ENCODE peak calls at places on chromosome 6, in seven cellular contexts. R is tibial artery, G is GM06990, N is lower lobe of right lung, E is left lung, B is A549, X is fibroblast of lung. Q is an unnamed sample.
A peak's percentile ranks its signal among the peaks of the same experiment; 100 is the strongest.

GRCh38 chr6:155959898-155960297 is 504.3 kb upstream of the NOX3 start:
- DNase-seq in X (no peak), B (no peak), G (no peak), N (no peak), E (no peak), R (no peak), Q (no peak)

GRCh38 chr6:44009425-44010321 is 117.6 kb downstream of the MRPL14 start:
- DNase-seq in R (peak; percentile 16), X (peak; percentile 63), N (no peak), G (no peak), E (no peak), B (no peak), Q (no peak)

GRCh38 chr6:20811112-20811746 is 277.0 kb downstream of the CDKAL1 start:
- DNase-seq in R (no peak), E (no peak), N (no peak), B (peak; percentile 91), X (peak; percentile 100), G (no peak), Q (no peak)

GRCh38 chr6:48550607-48551006 is 439.6 kb upstream of the PTCHD4 start:
- DNase-seq in G (no peak), N (no peak), R (no peak), E (no peak), X (no peak), B (no peak), Q (no peak)

GRCh38 chr6:149964243-149965190 is 774 bp downstream of the ULBP1 start:
- DNase-seq in E (no peak), R (no peak), N (no peak), G (peak; percentile 37), B (no peak), X (peak; percentile 23), Q (no peak)

GRCh38 chr6:110618591-110619267 is 142.3 kb upstream of the SLC22A16 start:
- DNase-seq in N (no peak), E (no peak), X (no peak), G (no peak), R (no peak), B (peak; percentile 29), Q (no peak)

GRCh38 chr6:53544500-53545308 is at the start of gene GCLC:
- DNase-seq in N (peak; percentile 95), B (peak; percentile 94), R (peak; percentile 96), E (peak; percentile 96), X (peak; percentile 96), G (peak; percentile 96), Q (peak; percentile 90)

GRCh38 chr6:11974089-11974488 is 38.0 kb upstream of the HIVEP1 start:
- DNase-seq in E (no peak), N (no peak), G (no peak), X (peak; percentile 83), B (no peak), R (no peak), Q (no peak)

GRCh38 chr6:86856937-86857563 is 80.3 kb upstream of the HTR1E start:
- DNase-seq in N (no peak), E (no peak), R (no peak), X (peak; percentile 18), B (peak; percentile 25), G (no peak), Q (peak; percentile 56)

GRCh38 chr6:66808771-66809170 is 1101.7 kb upstream of the EYS start:
- DNase-seq in E (no peak), X (no peak), R (no peak), N (no peak), G (no peak), B (no peak), Q (no peak)

GRCh38 chr6:30206152-30206551 is 7.1 kb downstream of the TRIM26 start:
- DNase-seq in G (no peak), R (no peak), E (no peak), X (peak; percentile 29), N (no peak), B (no peak), Q (no peak)

GRCh38 chr6:93176070-93176469 is 243.3 kb downstream of the EPHA7 start:
- DNase-seq in X (no peak), E (no peak), B (no peak), R (no peak), N (no peak), G (no peak), Q (no peak)

GRCh38 chr6:155313602-155314091 is 637 bp downstream of the TFB1M start:
- DNase-seq in R (no peak), G (no peak), N (no peak), E (no peak), X (peak; percentile 10), B (peak; percentile 20), Q (no peak)

GRCh38 chr6:131916847-131917246 is 34.3 kb downstream of the CCN2 start:
- DNase-seq in N (no peak), X (peak; percentile 73), B (no peak), R (no peak), G (no peak), E (no peak), Q (no peak)

GRCh38 chr6:487956-488355 is 96.4 kb downstream of the IRF4 start:
- DNase-seq in X (no peak), G (no peak), E (peak; percentile 60), B (no peak), R (no peak), N (no peak), Q (no peak)

GRCh38 chr6:20211037-20211940 is 980 bp downstream of the MBOAT1 start:
- DNase-seq in E (no peak), G (no peak), R (no peak), N (no peak), B (peak; percentile 25), X (peak; percentile 22), Q (no peak)

GRCh38 chr6:4185419-4185818 is 50.0 kb upstream of the ECI2 start:
- DNase-seq in N (no peak), B (no peak), R (no peak), G (no peak), X (no peak), E (no peak), Q (no peak)

GRCh38 chr6:97591955-97592354 is 308.9 kb upstream of the MMS22L start:
- DNase-seq in N (no peak), X (no peak), B (no peak), E (no peak), G (no peak), R (no peak), Q (no peak)

GRCh38 chr6:29211488-29211887 is 40.8 kb downstream of the OR2J2 start:
- DNase-seq in X (no peak), B (no peak), N (no peak), E (no peak), R (no peak), G (no peak), Q (no peak)

GRCh38 chr6:154993026-154993425 is 2.1 kb upstream of the TIAM2 start:
- DNase-seq in R (no peak), G (no peak), E (no peak), X (no peak), B (peak; percentile 28), N (no peak), Q (no peak)

GRCh38 chr6:55437141-55437540 is 109.9 kb downstream of the GFRAL start:
- DNase-seq in N (no peak), G (no peak), X (no peak), B (no peak), E (no peak), R (no peak), Q (no peak)

DNA sequence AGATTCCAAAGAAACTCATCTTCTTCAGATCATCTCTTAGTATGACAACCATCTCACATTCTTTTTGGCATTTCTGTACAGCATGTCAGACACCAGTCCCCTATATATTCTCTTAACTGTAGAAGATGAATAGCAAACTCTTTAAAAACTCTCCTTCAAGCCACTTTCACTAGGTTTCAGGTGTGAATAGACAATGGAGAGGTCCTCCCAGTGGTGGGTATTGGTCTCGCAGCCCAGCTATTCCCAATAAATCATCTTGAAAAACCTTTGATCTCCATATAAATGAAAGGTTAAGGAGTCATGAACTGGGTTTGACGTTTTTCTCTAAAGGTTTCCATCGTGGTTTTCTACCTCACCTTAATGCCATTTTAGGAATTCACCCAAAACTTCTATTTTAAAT is 180.0 kb downstream of the GJA1 start:
- DNase-seq in R (no peak), E (no peak), B (peak; percentile 22), X (no peak), G (no peak), N (no peak), Q (no peak)
- TF ChIP-seq CTCF in R (no peak), E (no peak), B (no peak), X (no peak), G (no peak), N (no peak), Q (peak; percentile 46)

DNA sequence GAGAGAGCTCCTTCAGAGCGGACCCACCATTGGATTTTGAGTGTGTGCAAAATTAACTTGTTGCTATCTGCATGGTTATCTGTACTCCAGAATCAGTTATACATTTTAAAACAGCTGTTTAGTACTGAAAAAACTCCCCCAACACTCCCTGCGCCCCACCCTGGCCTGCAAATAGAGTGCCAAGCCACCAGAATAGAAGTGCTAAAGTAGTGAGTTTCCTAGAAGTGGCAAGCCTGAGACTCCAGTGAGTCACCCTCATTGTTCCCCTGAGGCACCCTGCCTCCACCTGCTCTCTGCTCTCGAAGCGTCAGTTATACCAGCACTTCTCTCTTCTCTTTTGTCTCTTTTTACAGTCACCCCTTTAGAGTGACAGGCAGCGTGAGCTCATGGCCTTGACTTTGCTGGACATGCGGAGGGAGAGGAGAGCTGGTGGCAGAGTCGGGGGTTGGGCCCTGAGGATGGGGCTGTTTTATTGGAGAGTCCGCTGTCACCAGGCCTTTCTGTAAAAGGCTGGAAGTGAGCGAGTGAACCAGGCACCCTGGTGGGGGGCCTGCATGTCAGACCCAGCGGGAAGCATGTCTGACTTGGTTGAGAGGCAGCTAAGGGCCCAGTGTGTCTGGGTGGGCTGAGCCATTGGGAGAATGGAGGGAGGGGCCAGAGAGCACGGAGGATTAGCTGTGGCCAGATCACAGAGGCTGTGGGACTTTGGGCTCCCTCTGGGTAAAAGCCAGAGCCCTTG is 10.4 kb downstream of the IGF2R start:
- DNase-seq in E (no peak), R (no peak), N (no peak), G (peak; percentile 61), X (peak; percentile 80), B (no peak), Q (no peak)
- TF ChIP-seq CTCF in E (no peak), R (no peak), N (no peak), G (no peak), X (no peak), B (no peak), Q (no peak)

GRCh38 chr6:33779895-33780294 is 9.0 kb downstream of the LEMD2 start:
- DNase-seq in E (peak; percentile 45), X (no peak), R (no peak), N (no peak), G (no peak), B (no peak), Q (no peak)

GRCh38 chr6:33783781-33784520 is 5.0 kb downstream of the LEMD2 start:
- DNase-seq in X (no peak), E (peak; percentile 63), G (no peak), N (no peak), B (no peak), R (no peak), Q (no peak)

GRCh38 chr6:33784787-33785186 is 4.1 kb downstream of the LEMD2 start:
- DNase-seq in N (no peak), B (no peak), X (no peak), G (no peak), E (peak; percentile 2), R (no peak), Q (no peak)

GRCh38 chr6:33781105-33781975 is 7.6 kb downstream of the LEMD2 start:
- DNase-seq in X (peak; percentile 76), E (peak; percentile 69), N (no peak), G (no peak), R (no peak), B (peak; percentile 59), Q (no peak)

GRCh38 chr6:33782561-33782960 is 6.4 kb downstream of the LEMD2 start:
- DNase-seq in E (peak; percentile 34), G (no peak), X (no peak), B (no peak), N (no peak), R (no peak), Q (no peak)
- TF ChIP-seq CTCF in E (no peak), G (no peak), X (no peak), B (no peak), N (no peak), R (no peak), Q (no peak)

GRCh38 chr6:15739353-15739752 is 76.5 kb upstream of the DTNBP1 start:
- DNase-seq in N (no peak), B (no peak), X (no peak), E (no peak), G (no peak), R (no peak), Q (no peak)
- TF ChIP-seq CTCF in N (no peak), B (no peak), X (no peak), E (no peak), G (no peak), R (no peak), Q (no peak)

Q was measured in neural crest cell.